ENCODE peak calls at places on chromosome 1, in ten cellular contexts. C is GM06990, G is tibial artery, U is heart left ventricle, S is transverse colon, B is SK-N-SH, W is uterus, T is brain microvascular endothelial cell, Z is IMR-90, Y is thyroid gland. Q is an unnamed sample. For H3K36me3, the result is how much of the 10 kb centered on the place peaks cover.

GRCh38 chr1:85576642-85577420 is 3.7 kb upstream of the CCN1 start:
- DNase-seq in C (peak), G (peak), U (peak), S (peak), B (peak), W (peak), T (peak), Z (peak), Y (peak), Q (peak)

GRCh38 chr1:225772848-225773247 is 4.8 kb upstream of the SRP9 start:
- DNase-seq in C (no peak), G (no peak), U (no peak), S (no peak), B (no peak), W (no peak), T (no peak), Z (no peak), Y (no peak), Q (no peak)

GRCh38 chr1:33080885-33081553 is at the start of gene AZIN2:
- DNase-seq in C (peak), G (peak), U (peak), S (peak), B (peak), W (peak), T (peak), Z (peak), Y (peak), Q (peak)

GRCh38 chr1:52037402-52037814 is 3.8 kb upstream of the KTI12 start:
- DNase-seq in C (no peak), G (no peak), U (no peak), S (peak), B (no peak), W (no peak), T (no peak), Z (peak), Y (no peak), Q (no peak)

GRCh38 chr1:88216441-88216840 is 467.6 kb upstream of the PKN2 start:
- DNase-seq in C (no peak), G (no peak), U (no peak), S (no peak), B (no peak), W (no peak), T (no peak), Z (no peak), Y (no peak), Q (no peak)

GRCh38 chr1:44260792-44261474 is 47.7 kb downstream of the DMAP1 start:
- DNase-seq in C (no peak), G (no peak), U (no peak), S (peak), B (no peak), W (no peak), T (no peak), Z (no peak), Y (no peak), Q (no peak)

GRCh38 chr1:39623053-39623452 is 16.4 kb downstream of the HEYL start:
- DNase-seq in C (no peak), G (peak), U (peak), S (no peak), B (peak), W (peak), T (no peak), Z (no peak), Y (no peak), Q (no peak)

GRCh38 chr1:208081972-208082371 is 162.2 kb downstream of the PLXNA2 start:
- DNase-seq in C (no peak), G (no peak), U (no peak), S (no peak), B (no peak), W (no peak), T (no peak), Z (no peak), Y (peak), Q (no peak)

GRCh38 chr1:89757532-89757931 is 63.3 kb upstream of the LRRC8D start:
- DNase-seq in C (peak), G (no peak), U (peak), S (no peak), B (peak), W (no peak), T (no peak), Z (peak), Y (no peak), Q (peak)

GRCh38 chr1:184487561-184488200 is 100.9 kb downstream of the C1orf21 start:
- DNase-seq in C (no peak), G (no peak), U (no peak), S (no peak), B (no peak), W (no peak), T (no peak), Z (peak), Y (no peak), Q (no peak)

GRCh38 chr1:180815188-180815587 is 97.5 kb upstream of the KIAA1614 start:
- DNase-seq in C (no peak), G (no peak), U (no peak), S (no peak), B (no peak), W (no peak), T (no peak), Z (no peak), Y (no peak), Q (no peak)

GRCh38 chr1:226679853-226680516 is 59.1 kb downstream of the ITPKB start:
- DNase-seq in C (peak), G (peak), U (peak), S (peak), B (peak), W (peak), T (peak), Z (peak), Y (peak), Q (no peak)

GRCh38 chr1:33029921-33030320 is 6.8 kb downstream of the AK2 start:
- DNase-seq in C (no peak), G (no peak), U (no peak), S (no peak), B (no peak), W (no peak), T (no peak), Z (no peak), Y (peak), Q (no peak)

GRCh38 chr1:108041360-108042143 is 76.6 kb upstream of the VAV3 start:
- DNase-seq in C (peak), G (no peak), U (no peak), S (no peak), B (no peak), W (no peak), T (no peak), Z (no peak), Y (peak), Q (no peak)

GRCh38 chr1:24009406-24009805 is 29.3 kb upstream of the SRSF10 start:
- DNase-seq in C (no peak), G (no peak), U (no peak), S (no peak), B (no peak), W (no peak), T (peak), Z (peak), Y (no peak), Q (no peak)

GRCh38 chr1:20775700-20776099 is 11.4 kb downstream of the HP1BP3 start:
- DNase-seq in C (no peak), G (no peak), U (no peak), S (no peak), B (no peak), W (no peak), T (no peak), Z (no peak), Y (no peak), Q (no peak)

GRCh38 chr1:20767271-20767670 is 19.8 kb downstream of the HP1BP3 start:
- DNase-seq in C (no peak), G (no peak), U (no peak), S (no peak), B (no peak), W (no peak), T (no peak), Z (no peak), Y (no peak), Q (no peak)

GRCh38 chr1:20770314-20771087 is 16.6 kb downstream of the HP1BP3 start:
- DNase-seq in C (no peak), G (no peak), U (no peak), S (no peak), B (no peak), W (no peak), T (no peak), Z (peak), Y (no peak), Q (no peak)

GRCh38 chr1:20771780-20772179 is 15.3 kb downstream of the HP1BP3 start:
- DNase-seq in C (no peak), G (no peak), U (no peak), S (no peak), B (no peak), W (no peak), T (no peak), Z (no peak), Y (no peak), Q (no peak)
- H3K36me3 ChIP-seq in C (under half), G (half or more), U (half or more), S (under half), B (half or more), W (under half), T (half or more), Z (half or more), Y (half or more), Q (half or more)

GRCh38 chr1:202329891-202330290 is 11.8 kb downstream of the UBE2T start:
- DNase-seq in C (no peak), G (no peak), U (no peak), S (no peak), B (no peak), W (no peak), T (no peak), Z (no peak), Y (no peak), Q (no peak)

DNA sequence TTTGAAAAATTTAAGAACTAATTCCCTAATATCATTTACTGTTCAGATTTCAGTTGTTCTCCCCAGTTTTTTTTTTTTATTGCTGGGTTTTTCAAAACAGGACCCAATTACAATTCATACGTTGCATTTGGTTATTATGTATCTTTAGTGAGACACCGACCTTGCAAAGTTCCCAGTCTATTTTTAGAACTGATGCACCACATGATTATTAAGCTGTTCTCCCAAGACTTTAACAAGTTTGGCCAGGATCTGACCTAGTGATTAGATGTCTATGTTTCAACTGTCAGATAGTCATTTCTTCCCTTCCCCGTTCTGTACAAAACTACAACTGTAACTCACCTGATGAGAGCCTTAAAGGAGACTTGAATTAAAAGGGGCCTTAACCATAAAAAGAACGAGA is 7.9 kb downstream of the UBE2T start:
- DNase-seq in C (no peak), G (no peak), U (no peak), S (no peak), B (no peak), W (no peak), T (no peak), Z (no peak), Y (no peak), Q (no peak)
- H3K36me3 ChIP-seq in C (under half), G (under half), U (under half), S (under half), B (under half), W (under half), T (under half), Z (under half), Y (under half), Q (half or more)

GRCh38 chr1:2516124-2516523 is 10.3 kb downstream of the PANK4 start:
- DNase-seq in C (no peak), G (no peak), U (no peak), S (no peak), B (no peak), W (no peak), T (no peak), Z (no peak), Y (no peak), Q (no peak)
- H3K36me3 ChIP-seq in C (half or more), G (half or more), U (half or more), S (under half), B (under half), W (under half), T (half or more), Z (half or more), Y (half or more), Q (half or more)

GRCh38 chr1:119899321-119899720 is 3.0 kb upstream of the ADAM30 start:
- DNase-seq in C (no peak), G (no peak), U (no peak), S (no peak), B (no peak), W (no peak), T (no peak), Z (no peak), Y (no peak), Q (no peak)

GRCh38 chr1:119896303-119896702 is at the start of gene ADAM30:
- DNase-seq in C (no peak), G (no peak), U (no peak), S (no peak), B (no peak), W (no peak), T (no peak), Z (no peak), Y (no peak), Q (no peak)

GRCh38 chr1:119895102-119895501 is 1.2 kb downstream of the ADAM30 start:
- DNase-seq in C (no peak), G (no peak), U (no peak), S (no peak), B (no peak), W (no peak), T (no peak), Z (no peak), Y (no peak), Q (no peak)

GRCh38 chr1:119902775-119903442 is 6.6 kb upstream of the ADAM30 start:
- DNase-seq in C (no peak), G (no peak), U (no peak), S (no peak), B (no peak), W (no peak), T (no peak), Z (no peak), Y (no peak), Q (no peak)

GRCh38 chr1:119898520-119898919 is 2.2 kb upstream of the ADAM30 start:
- DNase-seq in C (no peak), G (no peak), U (no peak), S (no peak), B (no peak), W (no peak), T (no peak), Z (peak), Y (no peak), Q (no peak)
- H3K36me3 ChIP-seq in C (under half), G (under half), U (under half), S (under half), B (under half), W (under half), T (under half), Z (under half), Y (under half), Q (under half)

GRCh38 chr1:157673008-157673407 is 27.6 kb downstream of the FCRL3 start:
- DNase-seq in C (no peak), G (no peak), U (no peak), S (no peak), B (no peak), W (no peak), T (no peak), Z (no peak), Y (no peak), Q (no peak)
- H3K36me3 ChIP-seq in C (under half), G (under half), U (under half), S (under half), B (under half), W (under half), T (under half), Z (under half), Y (under half), Q (under half)

DNA sequence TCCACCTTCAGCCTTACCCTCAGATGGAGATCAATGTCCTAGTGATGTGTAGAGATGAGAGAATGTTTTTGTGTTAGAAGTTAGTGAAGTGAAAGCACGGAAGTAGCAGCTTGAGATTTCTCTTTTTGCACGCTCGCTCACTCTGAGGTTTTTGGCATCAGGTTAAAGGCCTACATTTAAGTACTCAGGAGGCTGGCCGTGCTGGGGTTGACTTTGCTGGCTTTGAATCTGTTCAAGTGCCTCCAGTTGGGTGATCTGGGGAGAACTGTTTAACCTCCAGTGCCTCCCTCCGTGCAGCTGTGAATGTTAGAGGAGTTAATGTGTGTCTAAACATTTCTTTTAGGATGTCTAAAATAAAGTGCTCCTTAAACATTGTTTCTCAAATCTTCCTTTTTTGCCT is 13.9 kb downstream of the PHGDH start:
- DNase-seq in C (no peak), G (no peak), U (no peak), S (no peak), B (no peak), W (no peak), T (no peak), Z (no peak), Y (peak), Q (no peak)
- H3K36me3 ChIP-seq in C (under half), G (half or more), U (under half), S (under half), B (under half), W (under half), T (under half), Z (half or more), Y (under half), Q (half or more)

GRCh38 chr1:168089979-168090337 is 46.8 kb downstream of the GPR161 start:
- DNase-seq in C (no peak), G (no peak), U (no peak), S (no peak), B (no peak), W (no peak), T (no peak), Z (no peak), Y (no peak), Q (no peak)
- H3K36me3 ChIP-seq in C (under half), G (under half), U (under half), S (under half), B (under half), W (under half), T (under half), Z (under half), Y (under half), Q (under half)

GRCh38 chr1:63653971-63654370 is 60.8 kb downstream of the PGM1 start:
- DNase-seq in C (no peak), G (no peak), U (no peak), S (no peak), B (no peak), W (no peak), T (no peak), Z (no peak), Y (no peak), Q (no peak)
- H3K36me3 ChIP-seq in C (under half), G (under half), U (half or more), S (under half), B (under half), W (under half), T (under half), Z (under half), Y (under half), Q (under half)